ENCODE peak calls at places on chromosome 4, in five cellular contexts. W is AG10803, D is AG09309, M is hippocampal formation, Z is A549. Y is an unnamed sample.

GRCh38 chr4:4673070-4673469 is 131.2 kb upstream of the STX18 start:
- DNase-seq in W (peak; percentile 66), D (no peak), M (no peak), Z (peak; percentile 86), Y (no peak)

GRCh38 chr4:69025191-69025998 is 70.9 kb upstream of the UGT2B7 start:
- DNase-seq in W (no peak), D (no peak), M (no peak), Z (peak; percentile 50), Y (no peak)

GRCh38 chr4:6621556-6621927 is 18.9 kb upstream of the MRFAP1 start:
- DNase-seq in W (no peak), D (no peak), M (no peak), Z (no peak), Y (no peak)

GRCh38 chr4:145609494-145610427 is 9.4 kb upstream of the MMAA start:
- DNase-seq in W (peak; percentile 72), D (peak; percentile 28), M (peak; percentile 15), Z (peak; percentile 64), Y (peak; percentile 71)

GRCh38 chr4:74033721-74034120 is 4.8 kb downstream of the CXCL3 start:
- DNase-seq in W (peak; percentile 25), D (no peak), M (no peak), Z (no peak), Y (no peak)

GRCh38 chr4:43763029-43763610 is 685.5 kb downstream of the KCTD8 start:
- DNase-seq in W (no peak), D (no peak), M (no peak), Z (no peak), Y (no peak)

GRCh38 chr4:13539047-13539720 is 5.1 kb downstream of the NKX3-2 start:
- DNase-seq in W (no peak), D (no peak), M (no peak), Z (no peak), Y (no peak)

GRCh38 chr4:1511441-1512041 is 105.3 kb upstream of the NKX1-1 start:
- DNase-seq in W (peak; percentile 80), D (no peak), M (no peak), Z (peak; percentile 78), Y (no peak)

GRCh38 chr4:122712782-122713181 is 19.7 kb upstream of the BBS12 start:
- DNase-seq in W (no peak), D (no peak), M (no peak), Z (no peak), Y (no peak)

GRCh38 chr4:166839615-166840251 is 394.6 kb downstream of the SPOCK3 start:
- DNase-seq in W (no peak), D (no peak), M (no peak), Z (no peak), Y (no peak)

GRCh38 chr4:8289956-8290700 is 20.6 kb downstream of the HTRA3 start:
- DNase-seq in W (no peak), D (no peak), M (no peak), Z (no peak), Y (no peak)

GRCh38 chr4:117324851-117325491 is 239.6 kb upstream of the TRAM1L1 start:
- DNase-seq in W (no peak), D (no peak), M (no peak), Z (no peak), Y (no peak)

GRCh38 chr4:11505225-11505971 is 76.7 kb upstream of the HS3ST1 start:
- DNase-seq in W (no peak), D (no peak), M (no peak), Z (peak; percentile 41), Y (no peak)

GRCh38 chr4:139450586-139450985 is 3.3 kb upstream of the RAB33B start:
- DNase-seq in W (no peak), D (no peak), M (no peak), Z (no peak), Y (no peak)

GRCh38 chr4:59698041-59698440 is 1502.1 kb upstream of the ADGRL3 start:
- DNase-seq in W (no peak), D (no peak), M (no peak), Z (no peak), Y (no peak)

GRCh38 chr4:4362991-4363697 is 23.8 kb upstream of the NSG1 start:
- DNase-seq in W (peak; percentile 52), D (no peak), M (no peak), Z (no peak), Y (no peak)

GRCh38 chr4:134216436-134216835 is 14.8 kb upstream of the PABPC4L start:
- DNase-seq in W (peak; percentile 45), D (peak; percentile 8), M (no peak), Z (peak; percentile 68), Y (no peak)

GRCh38 chr4:158710814-158711213 is 12.4 kb downstream of the PPID start:
- DNase-seq in W (peak; percentile 20), D (no peak), M (no peak), Z (peak; percentile 11), Y (no peak)

GRCh38 chr4:83093060-83093640 is 21.4 kb downstream of the PLAC8 start:
- DNase-seq in W (no peak), D (no peak), M (no peak), Z (no peak), Y (no peak)

GRCh38 chr4:99801005-99801699 is 15.5 kb upstream of the DAPP1 start:
- DNase-seq in W (no peak), D (no peak), M (no peak), Z (no peak), Y (no peak)

GRCh38 chr4:21198683-21199082 is 498.4 kb downstream of the PACRGL start:
- DNase-seq in W (no peak), D (no peak), M (no peak), Z (no peak), Y (no peak)

GRCh38 chr4:76212851-76213414 is 691 bp downstream of the SCARB2 start:
- DNase-seq in W (peak; percentile 9), D (no peak), M (peak; percentile 58), Z (peak; percentile 9), Y (peak; percentile 25)

GRCh38 chr4:155657169-155657568 is 9.5 kb upstream of the GUCY1A1 start:
- DNase-seq in W (peak; percentile 53), D (no peak), M (no peak), Z (no peak), Y (no peak)

GRCh38 chr4:122652379-122652778 is 31.5 kb upstream of the IL21 start:
- DNase-seq in W (peak; percentile 77), D (no peak), M (no peak), Z (peak; percentile 61), Y (peak; percentile 18)

GRCh38 chr4:1549638-1550035 is 134.5 kb downstream of the FAM53A start:
- DNase-seq in W (no peak), D (no peak), M (no peak), Z (no peak), Y (no peak)

GRCh38 chr4:99149620-99150019 is 5.5 kb upstream of the ADH4 start:
- DNase-seq in W (no peak), D (no peak), M (no peak), Z (no peak), Y (no peak)

GRCh38 chr4:168257663-168258235 is 60.8 kb downstream of the DDX60 start:
- DNase-seq in W (no peak), D (no peak), M (no peak), Z (no peak), Y (no peak)

GRCh38 chr4:6381571-6382123 is 90.8 kb downstream of the PPP2R2C start:
- DNase-seq in W (no peak), D (no peak), M (no peak), Z (no peak), Y (no peak)

GRCh38 chr4:2535386-2536192 is 858 bp upstream of the FAM193A start:
- DNase-seq in W (peak; percentile 29), D (no peak), M (peak; percentile 43), Z (peak; percentile 19), Y (peak; percentile 51)

GRCh38 chr4:171390626-171391025 is 422.6 kb upstream of the GALNTL6 start:
- DNase-seq in W (no peak), D (no peak), M (no peak), Z (no peak), Y (no peak)

GRCh38 chr4:65624651-65625050 is 45.6 kb downstream of the EPHA5 start:
- DNase-seq in W (no peak), D (no peak), M (no peak), Z (no peak), Y (no peak)

GRCh38 chr4:38948551-38948950 is 80.9 kb downstream of the FAM114A1 start:
- DNase-seq in W (peak; percentile 96), D (peak; percentile 83), M (peak; percentile 7), Z (peak; percentile 8), Y (no peak)

GRCh38 chr4:52560844-52561280 is 98.2 kb downstream of the USP46 start:
- DNase-seq in W (peak; percentile 74), D (peak; percentile 70), M (no peak), Z (no peak), Y (no peak)

GRCh38 chr4:125317526-125317880 is 2.7 kb downstream of the FAT4 start:
- DNase-seq in W (peak; percentile 56), D (no peak), M (peak; percentile 52), Z (peak; percentile 65), Y (no peak)

GRCh38 chr4:111618908-111619307 is 526.3 kb upstream of the FAM241A start:
- DNase-seq in W (no peak), D (no peak), M (no peak), Z (no peak), Y (no peak)

GRCh38 chr4:6889101-6889735 is 20.4 kb upstream of the TBC1D14 start:
- DNase-seq in W (no peak), D (no peak), M (no peak), Z (no peak), Y (no peak)